ENCODE peak calls at places on chromosomes 3 and 15, in seven cellular contexts. One of them, this sample, is unnamed.

GRCh38 chr3:82347585-82347984 is 586.1 kb upstream of the GBE1 start:
- DNase-seq in K562: no peak
- DNase-seq in GM12892: no peak
- DNase-seq in GM12878: no peak
- DNase-seq in SK-N-SH: no peak
- DNase-seq in HepG2: no peak
- DNase-seq in H1: no peak
- DNase-seq in this sample: no peak

GRCh38 chr3:132803889-132804288 is 81.7 kb upstream of the NPHP3 start:
- DNase-seq in K562: peak
- DNase-seq in GM12892: no peak
- DNase-seq in GM12878: no peak
- DNase-seq in SK-N-SH: peak
- DNase-seq in HepG2: no peak
- DNase-seq in H1: peak
- DNase-seq in this sample: no peak

GRCh38 chr3:12180218-12180617 is 21.5 kb upstream of the TIMP4 start:
- DNase-seq in K562: no peak
- DNase-seq in GM12892: no peak
- DNase-seq in GM12878: no peak
- DNase-seq in SK-N-SH: peak
- DNase-seq in HepG2: no peak
- DNase-seq in H1: no peak
- DNase-seq in this sample: no peak

GRCh38 chr3:149576071-149576564 is 81.7 kb downstream of the WWTR1 start:
- DNase-seq in K562: peak
- DNase-seq in GM12892: no peak
- DNase-seq in GM12878: no peak
- DNase-seq in SK-N-SH: no peak
- DNase-seq in HepG2: peak
- DNase-seq in H1: no peak
- DNase-seq in this sample: no peak

GRCh38 chr3:39177708-39178332 is 14.6 kb downstream of the XIRP1 start:
- DNase-seq in K562: peak
- DNase-seq in GM12892: peak
- DNase-seq in GM12878: peak
- DNase-seq in SK-N-SH: peak
- DNase-seq in HepG2: peak
- DNase-seq in H1: no peak
- DNase-seq in this sample: peak

GRCh38 chr3:126487151-126487771 is 11.6 kb upstream of the ZXDC start:
- DNase-seq in K562: peak
- DNase-seq in GM12892: no peak
- DNase-seq in GM12878: no peak
- DNase-seq in SK-N-SH: no peak
- DNase-seq in HepG2: peak
- DNase-seq in H1: no peak
- DNase-seq in this sample: no peak

GRCh38 chr3:128736598-128736997 is 10.6 kb downstream of the RAB7A start:
- DNase-seq in K562: no peak
- DNase-seq in GM12892: no peak
- DNase-seq in GM12878: no peak
- DNase-seq in SK-N-SH: no peak
- DNase-seq in HepG2: no peak
- DNase-seq in H1: no peak
- DNase-seq in this sample: no peak

GRCh38 chr15:31489801-31490646 is 163.4 kb downstream of the KLF13 start:
- DNase-seq in K562: peak
- DNase-seq in GM12892: peak
- DNase-seq in GM12878: no peak
- DNase-seq in SK-N-SH: peak
- DNase-seq in HepG2: peak
- DNase-seq in H1: no peak
- DNase-seq in this sample: peak

GRCh38 chr15:89101302-89102191 is 13.3 kb downstream of the ABHD2 start:
- DNase-seq in K562: no peak
- DNase-seq in GM12892: no peak
- DNase-seq in GM12878: no peak
- DNase-seq in SK-N-SH: no peak
- DNase-seq in HepG2: peak
- DNase-seq in H1: no peak
- DNase-seq in this sample: no peak

GRCh38 chr15:88012233-88012632 is 244.3 kb downstream of the NTRK3 start:
- DNase-seq in K562: no peak
- DNase-seq in GM12892: no peak
- DNase-seq in GM12878: no peak
- DNase-seq in SK-N-SH: no peak
- DNase-seq in HepG2: no peak
- DNase-seq in H1: no peak
- DNase-seq in this sample: no peak

GRCh38 chr3:119176778-119177177 is 3.4 kb downstream of the UPK1B start:
- DNase-seq in K562: no peak
- DNase-seq in GM12892: no peak
- DNase-seq in GM12878: no peak
- DNase-seq in SK-N-SH: no peak
- DNase-seq in HepG2: no peak
- DNase-seq in H1: no peak
- DNase-seq in this sample: no peak

GRCh38 chr3:162112719-162113118 is 616.1 kb downstream of the OTOL1 start:
- DNase-seq in K562: no peak
- DNase-seq in GM12892: no peak
- DNase-seq in GM12878: no peak
- DNase-seq in SK-N-SH: no peak
- DNase-seq in HepG2: no peak
- DNase-seq in H1: no peak
- DNase-seq in this sample: no peak

GRCh38 chr15:41796457-41796856 is 22.2 kb downstream of the MAPKBP1 start:
- DNase-seq in K562: no peak
- DNase-seq in GM12892: no peak
- DNase-seq in GM12878: no peak
- DNase-seq in SK-N-SH: peak
- DNase-seq in HepG2: peak
- DNase-seq in H1: no peak
- DNase-seq in this sample: no peak

GRCh38 chr3:45035441-45036301 is 9.6 kb downstream of the CLEC3B start:
- DNase-seq in K562: no peak
- DNase-seq in GM12892: no peak
- DNase-seq in GM12878: no peak
- DNase-seq in SK-N-SH: peak
- DNase-seq in HepG2: no peak
- DNase-seq in H1: no peak
- DNase-seq in this sample: no peak

GRCh38 chr15:55279746-55280351 is 9.8 kb downstream of the RAB27A start:
- DNase-seq in K562: peak
- DNase-seq in GM12892: no peak
- DNase-seq in GM12878: peak
- DNase-seq in SK-N-SH: no peak
- DNase-seq in HepG2: peak
- DNase-seq in H1: no peak
- DNase-seq in this sample: no peak

GRCh38 chr3:185216587-185216918 is 37.3 kb downstream of the EHHADH start:
- DNase-seq in K562: no peak
- DNase-seq in GM12892: no peak
- DNase-seq in GM12878: no peak
- DNase-seq in SK-N-SH: no peak
- DNase-seq in HepG2: peak
- DNase-seq in H1: no peak
- DNase-seq in this sample: no peak

DNA sequence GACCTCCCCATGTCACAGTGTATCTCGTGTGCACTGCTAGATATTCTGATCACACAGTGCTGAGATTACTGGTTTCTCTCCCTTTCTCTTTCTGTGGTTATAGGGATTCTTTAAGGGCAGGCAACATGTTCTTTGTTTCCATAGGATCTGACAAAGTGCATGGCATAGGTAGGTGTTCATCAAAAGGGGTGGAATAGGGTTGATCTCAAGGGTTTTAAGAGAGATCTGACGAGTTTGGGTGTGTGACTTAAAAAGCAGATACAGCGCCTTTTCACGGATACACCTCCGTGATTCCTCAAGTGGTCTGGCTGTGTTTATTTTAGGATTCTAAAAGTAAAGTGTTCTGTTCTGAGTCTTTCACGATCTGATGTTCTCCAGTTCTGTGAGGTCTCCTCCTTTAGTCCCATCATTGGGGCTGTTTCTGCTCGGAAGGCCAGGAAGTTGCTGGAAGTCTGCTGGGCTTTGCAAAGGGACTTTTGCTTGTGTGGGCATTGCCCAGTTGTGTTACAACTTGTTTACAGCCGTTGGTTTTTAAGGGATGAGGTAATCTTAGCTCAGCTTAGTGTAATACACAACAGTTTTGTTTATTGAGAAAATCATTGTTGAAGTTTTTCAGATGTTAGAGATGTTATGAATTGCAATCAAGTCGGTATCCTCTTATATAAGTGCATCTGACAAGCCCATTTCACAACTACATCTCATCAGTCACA is 34.8 kb downstream of the IGF1R start:
- DNase-seq in K562: no peak
- DNase-seq in GM12892: no peak
- DNase-seq in GM12878: no peak
- DNase-seq in SK-N-SH: no peak
- DNase-seq in HepG2: no peak
- DNase-seq in H1: no peak
- DNase-seq in this sample: no peak
- TF ChIP-seq POLR2AphosphoS5 in K562: no peak
- TF ChIP-seq POLR2AphosphoS5 in GM12892: no peak
- TF ChIP-seq POLR2AphosphoS5 in GM12878: no peak
- TF ChIP-seq POLR2AphosphoS5 in SK-N-SH: no peak
- TF ChIP-seq POLR2AphosphoS5 in HepG2: no peak
- TF ChIP-seq POLR2AphosphoS5 in H1: no peak
- TF ChIP-seq POLR2AphosphoS5 in this sample: no peak

DNA sequence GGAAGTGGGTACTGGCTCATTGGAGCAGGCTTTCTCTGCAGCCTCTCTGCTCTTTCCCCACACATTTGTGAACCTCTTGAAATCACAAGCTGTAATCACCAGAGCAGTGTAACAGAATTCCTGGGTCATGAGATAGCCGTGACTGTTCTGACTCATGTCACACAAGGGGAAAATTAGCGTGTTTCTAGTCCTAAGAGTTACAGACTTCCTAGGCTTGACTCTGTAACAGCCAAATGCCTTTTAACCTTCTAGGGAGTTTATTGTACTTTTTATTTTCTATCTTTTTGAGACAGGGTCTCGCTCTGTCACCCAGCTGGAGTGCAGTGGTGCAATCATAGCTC is 54.7 kb upstream of the TRAK1 start:
- DNase-seq in K562: peak
- DNase-seq in GM12892: no peak
- DNase-seq in GM12878: no peak
- DNase-seq in SK-N-SH: peak
- DNase-seq in HepG2: peak
- DNase-seq in H1: no peak
- DNase-seq in this sample: no peak
- TF ChIP-seq TAF1 in K562: no peak
- TF ChIP-seq TAF1 in GM12892: no peak
- TF ChIP-seq TAF1 in GM12878: no peak
- TF ChIP-seq TAF1 in SK-N-SH: no peak
- TF ChIP-seq TAF1 in HepG2: no peak
- TF ChIP-seq TAF1 in H1: no peak
- TF ChIP-seq TAF1 in this sample: no peak

GRCh38 chr15:44569316-44569715 is 32.4 kb downstream of the EIF3J start:
- DNase-seq in K562: no peak
- DNase-seq in GM12892: no peak
- DNase-seq in GM12878: no peak
- DNase-seq in SK-N-SH: no peak
- DNase-seq in HepG2: no peak
- DNase-seq in H1: no peak
- DNase-seq in this sample: no peak

GRCh38 chr15:44568338-44568737 is 31.4 kb downstream of the EIF3J start:
- DNase-seq in K562: no peak
- DNase-seq in GM12892: no peak
- DNase-seq in GM12878: no peak
- DNase-seq in SK-N-SH: no peak
- DNase-seq in HepG2: no peak
- DNase-seq in H1: no peak
- DNase-seq in this sample: no peak

GRCh38 chr15:44566176-44566575 is 29.2 kb downstream of the EIF3J start:
- DNase-seq in K562: no peak
- DNase-seq in GM12892: no peak
- DNase-seq in GM12878: no peak
- DNase-seq in SK-N-SH: no peak
- DNase-seq in HepG2: no peak
- DNase-seq in H1: no peak
- DNase-seq in this sample: no peak

DNA sequence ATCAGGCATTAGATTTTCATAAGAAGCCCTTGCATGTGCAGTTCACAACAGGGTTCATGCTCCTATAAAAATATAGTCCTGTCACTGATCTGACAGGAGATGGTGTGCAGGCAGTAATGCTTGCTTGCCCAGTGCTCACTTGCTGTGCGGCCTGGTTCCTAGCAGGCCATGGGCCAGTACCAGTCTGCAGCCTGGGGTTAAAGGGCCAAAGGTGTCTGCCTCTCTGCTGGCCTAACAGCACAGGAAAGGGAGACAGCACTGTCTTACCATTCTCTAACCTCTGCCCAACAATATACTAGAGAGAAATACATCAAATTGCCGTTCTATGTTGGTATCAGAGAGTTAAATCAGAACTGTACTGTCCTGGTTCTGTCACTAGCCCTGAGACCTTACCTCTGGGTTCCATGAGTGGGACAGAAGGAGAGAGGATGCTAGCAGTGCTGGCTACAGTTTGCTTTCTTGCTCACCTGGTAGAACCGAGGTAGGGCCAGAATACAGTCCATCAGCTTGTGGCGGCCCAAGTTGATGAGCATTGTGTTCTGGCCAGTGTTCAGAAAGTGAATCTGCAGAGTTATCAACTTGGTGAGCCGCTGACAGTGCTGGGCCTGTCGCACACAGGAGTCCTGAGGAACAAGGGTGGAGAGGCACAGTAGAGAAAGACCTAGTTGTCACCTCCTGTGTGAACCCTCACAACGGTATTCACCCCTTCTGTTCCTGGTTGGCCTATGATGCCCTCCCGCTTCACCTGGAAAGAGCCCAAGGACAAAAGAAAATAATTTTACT is 28.6 kb downstream of the EIF3J start:
- DNase-seq in K562: no peak
- DNase-seq in GM12892: no peak
- DNase-seq in GM12878: no peak
- DNase-seq in SK-N-SH: no peak
- DNase-seq in HepG2: no peak
- DNase-seq in H1: no peak
- DNase-seq in this sample: no peak
- TF ChIP-seq POLR2AphosphoS5 in K562: no peak
- TF ChIP-seq POLR2AphosphoS5 in GM12892: no peak
- TF ChIP-seq POLR2AphosphoS5 in GM12878: no peak
- TF ChIP-seq POLR2AphosphoS5 in SK-N-SH: no peak
- TF ChIP-seq POLR2AphosphoS5 in HepG2: no peak
- TF ChIP-seq POLR2AphosphoS5 in H1: peak
- TF ChIP-seq POLR2AphosphoS5 in this sample: no peak

DNA sequence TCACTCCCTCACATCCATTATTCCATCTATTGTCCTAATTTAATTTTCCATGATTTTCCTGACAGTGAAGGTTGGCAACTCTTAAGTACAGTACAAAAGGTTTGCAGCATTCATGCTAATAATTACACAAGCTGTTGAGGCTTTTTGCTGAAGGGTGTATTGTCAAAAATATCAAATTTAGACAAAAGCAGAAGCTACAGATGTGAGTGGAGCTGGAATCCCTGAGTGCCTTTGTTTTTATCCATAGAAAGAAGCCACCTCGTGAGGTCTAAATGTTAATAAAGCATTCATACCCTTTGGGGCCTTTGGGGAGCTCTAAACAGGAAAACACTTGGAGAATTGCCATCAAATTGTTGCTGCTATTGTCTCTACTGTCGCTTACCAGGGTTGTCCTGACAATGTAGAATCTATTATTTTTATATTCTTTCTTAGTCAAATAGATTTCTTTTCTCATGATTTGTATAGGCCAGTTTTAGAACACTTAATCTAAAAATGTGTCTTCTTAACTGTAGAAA is 185.8 kb upstream of the ROBO1 start:
- DNase-seq in K562: no peak
- DNase-seq in GM12892: no peak
- DNase-seq in GM12878: no peak
- DNase-seq in SK-N-SH: no peak
- DNase-seq in HepG2: no peak
- DNase-seq in H1: no peak
- DNase-seq in this sample: no peak
- TF ChIP-seq TAF1 in K562: no peak
- TF ChIP-seq TAF1 in GM12892: no peak
- TF ChIP-seq TAF1 in GM12878: no peak
- TF ChIP-seq TAF1 in SK-N-SH: no peak
- TF ChIP-seq TAF1 in HepG2: no peak
- TF ChIP-seq TAF1 in H1: no peak
- TF ChIP-seq TAF1 in this sample: no peak